ENCODE peak calls at places on chromosome 2, in seven cellular contexts. R, I, G, X, N, F and O are unnamed samples.

GRCh38 chr2:11938196-11938595 is 191.8 kb downstream of the LPIN1 start:
- DNase-seq in R (no peak), I (no peak), G (no peak), X (no peak), N (no peak), F (peak), O (no peak)

GRCh38 chr2:115165529-115166109 is 723.2 kb downstream of the DPP10 start:
- DNase-seq in R (no peak), I (no peak), G (no peak), X (peak), N (peak), F (peak), O (no peak)

GRCh38 chr2:67626656-67627055 is 229.5 kb downstream of the ETAA1 start:
- DNase-seq in R (no peak), I (peak), G (no peak), X (no peak), N (no peak), F (peak), O (no peak)

GRCh38 chr2:222320441-222321395 is 21.9 kb upstream of the PAX3 start:
- DNase-seq in R (no peak), I (no peak), G (no peak), X (peak), N (peak), F (no peak), O (no peak)

GRCh38 chr2:168210216-168210897 is 37.0 kb downstream of the STK39 start:
- DNase-seq in R (no peak), I (no peak), G (no peak), X (no peak), N (no peak), F (no peak), O (no peak)

GRCh38 chr2:221671515-221671914 is 99.4 kb upstream of the EPHA4 start:
- DNase-seq in R (no peak), I (peak), G (no peak), X (no peak), N (no peak), F (peak), O (no peak)

GRCh38 chr2:84858123-84858522 is 22.8 kb downstream of the TRABD2A start:
- DNase-seq in R (no peak), I (no peak), G (no peak), X (no peak), N (peak), F (no peak), O (no peak)

GRCh38 chr2:157498501-157498900 is 54.6 kb upstream of the CYTIP start:
- DNase-seq in R (no peak), I (no peak), G (no peak), X (no peak), N (no peak), F (no peak), O (no peak)

GRCh38 chr2:164896226-164896625 is 54.6 kb upstream of the COBLL1 start:
- DNase-seq in R (no peak), I (no peak), G (no peak), X (no peak), N (no peak), F (no peak), O (no peak)

GRCh38 chr2:236862961-236863728 is 222.5 kb upstream of the COPS8 start:
- DNase-seq in R (no peak), I (peak), G (no peak), X (no peak), N (no peak), F (peak), O (no peak)

GRCh38 chr2:120896126-120896525 is 160.5 kb downstream of the GLI2 start:
- DNase-seq in R (no peak), I (no peak), G (no peak), X (no peak), N (no peak), F (no peak), O (no peak)

GRCh38 chr2:121247971-121248370 is 37.0 kb downstream of the TFCP2L1 start:
- DNase-seq in R (no peak), I (no peak), G (no peak), X (no peak), N (no peak), F (no peak), O (no peak)

GRCh38 chr2:10620481-10620880 is 69.3 kb downstream of the NOL10 start:
- DNase-seq in R (no peak), I (peak), G (no peak), X (no peak), N (no peak), F (peak), O (no peak)

GRCh38 chr2:134391751-134392160 is 137.9 kb downstream of the MGAT5 start:
- DNase-seq in R (no peak), I (no peak), G (no peak), X (no peak), N (no peak), F (no peak), O (no peak)

GRCh38 chr2:28356095-28356911 is 36.4 kb upstream of the FOSL2 start:
- DNase-seq in R (peak), I (peak), G (no peak), X (peak), N (peak), F (peak), O (peak)

GRCh38 chr2:134663451-134663850 is 55.3 kb downstream of the TMEM163 start:
- DNase-seq in R (no peak), I (no peak), G (no peak), X (no peak), N (no peak), F (no peak), O (no peak)

GRCh38 chr2:109694190-109694589 is 80.0 kb downstream of the SOWAHC start:
- DNase-seq in R (no peak), I (peak), G (no peak), X (no peak), N (no peak), F (no peak), O (no peak)

GRCh38 chr2:239590995-239591915 is 190.4 kb upstream of the HDAC4 start:
- DNase-seq in R (no peak), I (no peak), G (no peak), X (peak), N (no peak), F (no peak), O (no peak)

GRCh38 chr2:19635951-19636505 is 265.8 kb downstream of the TTC32 start:
- DNase-seq in R (no peak), I (no peak), G (no peak), X (no peak), N (no peak), F (no peak), O (no peak)

GRCh38 chr2:169928463-169928864 is 101.2 kb downstream of the UBR3 start:
- DNase-seq in R (no peak), I (peak), G (no peak), X (no peak), N (peak), F (peak), O (no peak)

GRCh38 chr2:196376984-196377877 is 205.9 kb upstream of the STK17B start:
- DNase-seq in R (no peak), I (no peak), G (no peak), X (no peak), N (no peak), F (peak), O (no peak)

GRCh38 chr2:43397821-43398220 is 171.4 kb upstream of the ZFP36L2 start:
- DNase-seq in R (no peak), I (no peak), G (no peak), X (no peak), N (no peak), F (no peak), O (no peak)

GRCh38 chr2:223086360-223086981 is 34.5 kb downstream of the KCNE4 start:
- DNase-seq in R (peak), I (no peak), G (no peak), X (no peak), N (no peak), F (no peak), O (no peak)

GRCh38 chr2:237358721-237359595 is 55.0 kb downstream of the COL6A3 start:
- DNase-seq in R (no peak), I (no peak), G (no peak), X (no peak), N (no peak), F (no peak), O (no peak)

GRCh38 chr2:221005338-221005737 is 566.8 kb downstream of the EPHA4 start:
- DNase-seq in R (no peak), I (no peak), G (no peak), X (no peak), N (no peak), F (no peak), O (no peak)

GRCh38 chr2:2655451-2655850 is 324.4 kb upstream of the MYT1L start:
- DNase-seq in R (no peak), I (no peak), G (no peak), X (no peak), N (no peak), F (no peak), O (no peak)

GRCh38 chr2:217693363-217693762 is 309.4 kb downstream of the TNS1 start:
- DNase-seq in R (no peak), I (no peak), G (no peak), X (no peak), N (no peak), F (no peak), O (no peak)

GRCh38 chr2:23824777-23825212 is 102.1 kb downstream of the ATAD2B start:
- DNase-seq in R (no peak), I (peak), G (no peak), X (peak), N (peak), F (peak), O (no peak)

GRCh38 chr2:77807531-77808215 is 285.5 kb upstream of the LRRTM4 start:
- DNase-seq in R (no peak), I (peak), G (no peak), X (no peak), N (no peak), F (no peak), O (no peak)

GRCh38 chr2:226213717-226214116 is 585.9 kb downstream of the IRS1 start:
- DNase-seq in R (no peak), I (peak), G (no peak), X (no peak), N (no peak), F (peak), O (no peak)

GRCh38 chr2:140122001-140122400 is 1341.8 kb upstream of the NXPH2 start:
- DNase-seq in R (no peak), I (no peak), G (no peak), X (no peak), N (no peak), F (peak), O (no peak)

GRCh38 chr2:175414872-175415487 is 233.5 kb upstream of the ATP5MC3 start:
- DNase-seq in R (peak), I (peak), G (no peak), X (peak), N (peak), F (peak), O (no peak)

GRCh38 chr2:230131366-230131765 is 62.6 kb upstream of the SLC16A14 start:
- DNase-seq in R (no peak), I (no peak), G (no peak), X (no peak), N (no peak), F (no peak), O (no peak)

GRCh38 chr2:128607981-128608506 is 289.4 kb upstream of the HS6ST1 start:
- DNase-seq in R (no peak), I (peak), G (no peak), X (no peak), N (no peak), F (no peak), O (no peak)

GRCh38 chr2:148660999-148661398 is 16.4 kb downstream of the EPC2 start:
- DNase-seq in R (no peak), I (no peak), G (no peak), X (no peak), N (no peak), F (no peak), O (no peak)

GRCh38 chr2:45370367-45370766 is 240.7 kb downstream of the SRBD1 start:
- DNase-seq in R (no peak), I (no peak), G (no peak), X (no peak), N (no peak), F (no peak), O (no peak)

GRCh38 chr2:5690718-5691658 is 1.2 kb upstream of the SOX11 start:
- DNase-seq in R (no peak), I (peak), G (no peak), X (peak), N (peak), F (no peak), O (no peak)

GRCh38 chr2:1717129-1717528 is 27.2 kb downstream of the PXDN start:
- DNase-seq in R (peak), I (peak), G (no peak), X (no peak), N (no peak), F (no peak), O (no peak)

GRCh38 chr2:74919827-74920226 is 38.6 kb upstream of the POLE4 start:
- DNase-seq in R (peak), I (peak), G (peak), X (peak), N (peak), F (peak), O (peak)

GRCh38 chr2:20539133-20539719 is 92.4 kb downstream of the RHOB start:
- DNase-seq in R (no peak), I (peak), G (no peak), X (no peak), N (no peak), F (peak), O (no peak)